ENCODE peak calls at places on chromosomes 13 and 19, in six cellular contexts. M, K, J, R, L and W are unnamed samples.

GRCh38 chr13:99656843-99657506 is 155.7 kb downstream of the TM9SF2 start:
- DNase-seq in J (no peak), R (no peak), M (no peak), K (no peak), L (no peak), W (no peak)

GRCh38 chr19:11464333-11465265 is 16.2 kb downstream of the ELAVL3 start:
- DNase-seq in R (no peak), K (no peak), L (no peak), M (no peak), J (no peak), W (no peak)

GRCh38 chr19:33247441-33247819 is 21.8 kb upstream of the SLC7A10 start:
- DNase-seq in L (no peak), J (no peak), M (no peak), K (no peak), R (no peak), W (no peak)

GRCh38 chr19:8988204-8988603 is 22.0 kb downstream of the MUC16 start:
- DNase-seq in L (no peak), J (no peak), K (no peak), M (no peak), R (no peak), W (no peak)

GRCh38 chr13:113488283-113488682 is 2.2 kb downstream of the DCUN1D2 start:
- DNase-seq in K (no peak), J (no peak), M (no peak), R (no peak), L (no peak), W (no peak)

GRCh38 chr19:18232540-18233223 is 6.4 kb upstream of the PDE4C start:
- DNase-seq in J (no peak), L (no peak), M (no peak), K (no peak), R (no peak), W (no peak)

GRCh38 chr19:28640506-28640905 is 572.4 kb downstream of the UQCRFS1 start:
- DNase-seq in R (no peak), L (no peak), J (no peak), K (no peak), M (no peak), W (no peak)

GRCh38 chr19:45200614-45201013 is 22.0 kb downstream of the BLOC1S3 start:
- DNase-seq in M (no peak), L (peak; percentile 31), R (no peak), J (no peak), K (no peak), W (peak; percentile 58)

GRCh38 chr13:61908906-61909305 is 493.3 kb upstream of the PCDH20 start:
- DNase-seq in L (no peak), R (no peak), K (no peak), J (no peak), M (no peak), W (no peak)

GRCh38 chr19:9065457-9066014 is 21.3 kb upstream of the OR1M1 start:
- DNase-seq in J (no peak), M (no peak), L (no peak), K (no peak), R (no peak), W (no peak)

GRCh38 chr19:54882758-54883157 is 8.7 kb downstream of the FCAR start:
- DNase-seq in M (no peak), R (no peak), K (no peak), L (no peak), J (no peak), W (peak; percentile 48)

GRCh38 chr13:37627428-37627827 is 28.9 kb upstream of the POSTN start:
- DNase-seq in L (no peak), J (no peak), K (no peak), M (no peak), R (no peak), W (no peak)

GRCh38 chr13:92745233-92745632 is 481.4 kb upstream of the GPC6 start:
- DNase-seq in L (no peak), R (no peak), K (no peak), M (no peak), J (no peak), W (no peak)

GRCh38 chr19:13118424-13119193 is 545 bp downstream of the NACC1 start:
- DNase-seq in M (no peak), L (peak; percentile 45), J (no peak), R (peak; percentile 44), K (no peak), W (peak; percentile 43)

GRCh38 chr19:17424743-17425365 is 5.0 kb downstream of the MVB12A start:
- DNase-seq in J (no peak), M (no peak), K (no peak), L (peak; percentile 34), R (no peak), W (no peak)

GRCh38 chr13:75938811-75939525 is 302.8 kb downstream of the LMO7 start:
- DNase-seq in R (no peak), M (no peak), L (no peak), J (no peak), K (no peak), W (no peak)

GRCh38 chr13:78393286-78393685 is 210.1 kb downstream of the POU4F1 start:
- DNase-seq in L (no peak), J (no peak), M (no peak), K (no peak), R (no peak), W (no peak)

GRCh38 chr19:41882568-41883462 is at the start of gene ARHGEF1:
- DNase-seq in K (no peak), J (peak; percentile 73), R (peak; percentile 39), M (peak; percentile 51), L (peak; percentile 79), W (peak; percentile 56)

GRCh38 chr19:1355974-1356865 is 27.5 kb upstream of the NDUFS7 start:
- DNase-seq in M (peak; percentile 55), K (no peak), J (no peak), R (no peak), L (no peak), W (peak; percentile 45)

GRCh38 chr13:99756281-99756680 is 215.3 kb downstream of the ZIC5 start:
- DNase-seq in M (no peak), K (no peak), L (no peak), J (no peak), R (no peak), W (no peak)

GRCh38 chr19:29628661-29629385 is 22.7 kb downstream of the POP4 start:
- DNase-seq in L (no peak), J (no peak), M (no peak), R (no peak), K (no peak), W (no peak)

GRCh38 chr13:27374650-27375049 is 49.8 kb upstream of the GTF3A start:
- DNase-seq in J (peak; percentile 52), M (peak; percentile 48), K (no peak), R (peak; percentile 40), L (no peak), W (peak; percentile 80)